ENCODE peak calls at places on chromosome 12, in ten cellular contexts. Q is osteocyte, U is neural crest cell, I is GM12865, T is fibroblast of pulmonary artery, Y is GM13977, G is BE2C, L is upper lobe of right lung, O is GM13976, J is GM10248. R is an unnamed sample.
A peak's percentile ranks its signal among the peaks of the same experiment; 100 is the strongest.

GRCh38 chr12:43444940-43445564 is 107.0 kb downstream of the ADAMTS20 start:
- DNase-seq in Y (peak; percentile 15), J (peak; percentile 10), Q (no peak), U (peak; percentile 63), T (peak; percentile 78), I (peak; percentile 71), G (peak; percentile 68), O (peak; percentile 18), L (no peak), R (peak; percentile 74)

GRCh38 chr12:132887513-132888341 is at the start of gene CHFR:
- DNase-seq in I (peak; percentile 99), O (peak; percentile 98), L (peak; percentile 99), G (peak; percentile 97), T (peak; percentile 98), Y (peak; percentile 98), Q (peak; percentile 99), J (peak; percentile 98), U (peak; percentile 85), R (peak; percentile 98)

GRCh38 chr12:65493893-65494205 is 215.4 kb downstream of the MSRB3 start:
- DNase-seq in T (no peak), Q (no peak), U (no peak), Y (no peak), G (no peak), J (no peak), O (no peak), I (no peak), L (no peak), R (no peak)

GRCh38 chr12:80846930-80847329 is 90.8 kb downstream of the LIN7A start:
- DNase-seq in J (no peak), L (no peak), O (no peak), T (no peak), U (no peak), Y (no peak), G (no peak), Q (no peak), I (no peak), R (no peak)

GRCh38 chr12:48980389-48980952 is 2.3 kb downstream of the WNT1 start:
- DNase-seq in I (no peak), Y (peak; percentile 56), Q (no peak), L (no peak), U (no peak), G (peak; percentile 31), O (peak; percentile 60), J (peak; percentile 47), T (no peak), R (no peak)

GRCh38 chr12:128971802-128972201 is 118.5 kb downstream of the GLT1D1 start:
- DNase-seq in I (peak; percentile 25), G (no peak), Y (no peak), L (no peak), O (no peak), U (no peak), Q (no peak), J (no peak), T (no peak), R (no peak)

GRCh38 chr12:94875525-94875924 is 128.0 kb downstream of the NDUFA12 start:
- DNase-seq in O (peak; percentile 69), G (peak; percentile 14), U (no peak), I (peak; percentile 91), Y (peak; percentile 71), Q (no peak), J (peak; percentile 71), L (no peak), T (peak; percentile 17), R (peak; percentile 65)

GRCh38 chr12:89770391-89770790 is 61.8 kb upstream of the ATP2B1 start:
- DNase-seq in G (no peak), L (no peak), Q (no peak), U (no peak), T (no peak), J (no peak), O (no peak), I (no peak), Y (no peak), R (no peak)

GRCh38 chr12:31589896-31590729 is 823 bp downstream of the DENND5B start:
- DNase-seq in J (peak; percentile 60), L (peak; percentile 78), O (peak; percentile 59), Y (peak; percentile 65), T (peak; percentile 72), I (peak; percentile 70), Q (peak; percentile 87), U (peak; percentile 69), G (peak; percentile 74), R (peak; percentile 57)

GRCh38 chr12:89863332-89863938 is 154.8 kb upstream of the ATP2B1 start:
- DNase-seq in I (peak; percentile 89), G (no peak), O (peak; percentile 33), L (no peak), U (no peak), T (no peak), Q (no peak), J (peak; percentile 31), Y (peak; percentile 49), R (no peak)

GRCh38 chr12:47964102-47964723 is 817 bp downstream of the TMEM106C start:
- DNase-seq in Y (no peak), I (peak; percentile 32), L (no peak), G (no peak), T (no peak), Q (no peak), U (no peak), O (peak; percentile 36), J (no peak), R (no peak)

GRCh38 chr12:32252199-32253073 is 145.8 kb downstream of the BICD1 start:
- DNase-seq in U (no peak), L (no peak), Q (no peak), J (peak; percentile 39), G (no peak), I (peak; percentile 90), T (no peak), Y (peak; percentile 38), O (peak; percentile 32), R (no peak)

GRCh38 chr12:49537709-49538601 is 875 bp upstream of the KCNH3 start:
- DNase-seq in Q (no peak), U (no peak), G (no peak), T (no peak), I (no peak), L (peak; percentile 71), Y (peak; percentile 57), J (no peak), O (peak; percentile 55), R (peak; percentile 16)

GRCh38 chr12:51333536-51333935 is 9.6 kb upstream of the BIN2 start:
- DNase-seq in O (no peak), L (no peak), J (no peak), Q (no peak), U (no peak), G (no peak), I (no peak), T (no peak), Y (no peak), R (no peak)

GRCh38 chr12:103578926-103579325 is 8.1 kb upstream of the STAB2 start:
- DNase-seq in U (no peak), Y (no peak), Q (no peak), G (no peak), T (no peak), O (no peak), I (no peak), L (no peak), J (no peak), R (no peak)

GRCh38 chr12:93319523-93320045 is 58.1 kb upstream of the NUDT4 start:
- DNase-seq in G (no peak), U (no peak), O (no peak), T (no peak), L (no peak), I (no peak), J (no peak), Y (no peak), Q (no peak), R (no peak)

GRCh38 chr12:62469704-62470103 is 3.1 kb downstream of the MON2 start:
- DNase-seq in Y (no peak), U (no peak), I (no peak), T (no peak), L (no peak), G (no peak), J (no peak), O (no peak), Q (no peak), R (no peak)
- TF ChIP-seq CTCF in Y (no peak), U (no peak), I (no peak), T (no peak), L (no peak), G (no peak), J (no peak), O (no peak), Q (no peak), R (no peak)

DNA sequence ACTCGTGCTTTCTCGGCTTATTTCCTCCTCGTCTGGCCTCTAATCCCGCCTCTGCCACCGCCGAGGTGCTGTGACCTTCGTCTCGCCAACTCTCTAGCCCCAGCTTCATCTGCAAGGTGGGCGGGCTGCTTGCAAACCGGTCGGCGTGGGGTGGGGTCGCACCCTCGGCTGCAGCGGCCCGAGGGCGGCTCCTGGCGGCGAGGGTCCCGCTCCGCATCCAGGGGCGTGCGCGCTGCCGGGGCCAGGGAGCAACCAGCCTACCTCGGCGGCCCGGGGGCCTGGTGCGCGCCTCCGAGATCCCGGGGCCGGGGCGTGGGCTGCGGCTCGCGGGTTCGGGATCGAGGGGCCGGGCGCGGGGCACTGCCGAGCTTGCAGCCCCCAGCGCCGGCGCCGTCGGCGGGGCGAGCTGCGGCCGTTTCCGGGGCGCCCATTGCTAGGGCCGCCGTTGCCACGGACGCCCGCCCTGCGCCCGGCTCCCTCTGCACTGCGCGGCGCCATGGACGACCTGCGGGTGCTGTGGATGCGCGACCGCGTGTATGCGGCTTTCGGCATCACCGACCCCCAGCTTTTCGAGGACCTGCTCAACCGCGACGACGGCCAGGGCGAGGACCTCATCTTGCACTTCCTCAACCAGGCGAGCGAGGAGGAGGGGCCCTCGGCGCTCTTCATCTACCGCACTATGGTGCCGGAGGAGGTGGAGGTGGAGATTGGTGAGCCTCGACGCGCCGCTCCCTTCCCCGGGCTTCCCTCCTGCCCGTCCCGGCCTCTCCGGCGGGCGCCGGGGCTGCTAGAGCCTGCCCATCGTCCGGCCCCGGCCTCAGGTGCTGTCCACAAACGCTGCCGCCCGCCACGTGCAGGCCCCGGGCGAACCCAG is at the start of gene DNAH10:
- DNase-seq in L (peak; percentile 73), I (peak; percentile 62), U (peak; percentile 68), G (peak; percentile 81), J (peak; percentile 76), T (no peak), Y (peak; percentile 79), Q (no peak), O (peak; percentile 85), R (peak; percentile 26)
- TF ChIP-seq CTCF in L (peak; percentile 18), I (peak; percentile 36), U (peak; percentile 64), G (peak; percentile 59), J (peak; percentile 60), T (peak; percentile 0), Y (peak; percentile 69), Q (peak; percentile 60), O (peak; percentile 68), R (no peak)

DNA sequence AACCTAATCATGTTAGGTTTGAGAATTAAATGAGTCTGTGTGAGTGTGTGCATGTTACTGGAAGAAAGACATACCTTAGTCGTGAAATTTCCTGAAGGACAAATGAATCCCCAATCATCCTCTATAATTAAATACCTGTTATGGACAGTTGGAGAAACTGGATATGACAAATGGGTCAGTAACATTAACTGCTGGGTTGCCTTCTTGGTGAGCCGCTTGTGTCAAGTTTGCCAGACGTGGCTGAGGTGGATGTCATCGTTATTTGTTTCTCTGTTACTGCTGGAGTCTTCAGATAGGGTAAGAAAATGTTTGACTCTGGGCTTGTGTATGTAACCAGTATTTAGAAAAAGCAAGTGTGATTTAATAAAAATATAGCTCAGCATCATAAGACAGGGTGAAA is 131.6 kb downstream of the CAND1 start:
- DNase-seq in L (no peak), O (no peak), Y (no peak), I (no peak), J (no peak), G (no peak), T (no peak), U (no peak), Q (no peak), R (no peak)
- TF ChIP-seq CTCF in L (no peak), O (no peak), Y (no peak), I (no peak), J (no peak), G (no peak), T (no peak), U (no peak), Q (no peak), R (no peak)

GRCh38 chr12:7642876-7643309 is 22.8 kb downstream of the APOBEC1 start:
- DNase-seq in Y (no peak), O (no peak), G (no peak), T (peak; percentile 21), U (peak; percentile 14), J (no peak), Q (no peak), L (no peak), I (peak; percentile 53), R (peak; percentile 41)
- TF ChIP-seq CTCF in Y (peak; percentile 51), O (peak; percentile 20), G (peak; percentile 59), T (peak; percentile 35), U (peak; percentile 76), J (peak; percentile 32), Q (peak; percentile 40), L (peak; percentile 37), I (peak; percentile 23), R (peak; percentile 45)